ENCODE peak calls at places on chromosomes 4 and X, in ten cellular contexts. One of them, this sample, is unnamed.

GRCh38 chr4:19375931-19376330 is 875.8 kb upstream of the SLIT2 start:
- DNase-seq in SHP77 treated with DMSO at 0.1 percent for 48 hours: no peak
- DNase-seq in mesothelial cell of epicardium: no peak
- DNase-seq in iris pigment epithelial cell: peak
- DNase-seq in NCI-H345: no peak
- DNase-seq in non-pigmented ciliary epithelial cell: no peak
- DNase-seq in SIG-M5: no peak
- DNase-seq in D341Med: no peak
- DNase-seq in BJ: no peak
- DNase-seq in glutamatergic neuron: no peak
- DNase-seq in this sample: no peak

GRCh38 chrX:43386872-43387271 is 269.2 kb upstream of the MAOA start:
- DNase-seq in SHP77 treated with DMSO at 0.1 percent for 48 hours: no peak
- DNase-seq in mesothelial cell of epicardium: no peak
- DNase-seq in iris pigment epithelial cell: no peak
- DNase-seq in NCI-H345: no peak
- DNase-seq in non-pigmented ciliary epithelial cell: no peak
- DNase-seq in SIG-M5: no peak
- DNase-seq in D341Med: no peak
- DNase-seq in BJ: no peak
- DNase-seq in glutamatergic neuron: no peak
- DNase-seq in this sample: no peak

GRCh38 chr4:118680808-118681207 is 4.4 kb upstream of the METTL14 start:
- DNase-seq in SHP77 treated with DMSO at 0.1 percent for 48 hours: no peak
- DNase-seq in mesothelial cell of epicardium: no peak
- DNase-seq in iris pigment epithelial cell: no peak
- DNase-seq in NCI-H345: no peak
- DNase-seq in non-pigmented ciliary epithelial cell: no peak
- DNase-seq in SIG-M5: no peak
- DNase-seq in D341Med: no peak
- DNase-seq in BJ: no peak
- DNase-seq in glutamatergic neuron: no peak
- DNase-seq in this sample: no peak

GRCh38 chr4:147511005-147511660 is 30.2 kb downstream of the EDNRA start:
- DNase-seq in SHP77 treated with DMSO at 0.1 percent for 48 hours: no peak
- DNase-seq in mesothelial cell of epicardium: no peak
- DNase-seq in iris pigment epithelial cell: no peak
- DNase-seq in NCI-H345: no peak
- DNase-seq in non-pigmented ciliary epithelial cell: no peak
- DNase-seq in SIG-M5: no peak
- DNase-seq in D341Med: no peak
- DNase-seq in BJ: no peak
- DNase-seq in glutamatergic neuron: no peak
- DNase-seq in this sample: no peak

GRCh38 chr4:189809885-189810284 is 130.8 kb upstream of the FRG1 start:
- DNase-seq in SHP77 treated with DMSO at 0.1 percent for 48 hours: no peak
- DNase-seq in mesothelial cell of epicardium: no peak
- DNase-seq in iris pigment epithelial cell: no peak
- DNase-seq in NCI-H345: no peak
- DNase-seq in non-pigmented ciliary epithelial cell: no peak
- DNase-seq in SIG-M5: no peak
- DNase-seq in D341Med: no peak
- DNase-seq in BJ: no peak
- DNase-seq in glutamatergic neuron: no peak
- DNase-seq in this sample: no peak

GRCh38 chrX:114580336-114580735 is 3.5 kb upstream of the HTR2C start:
- DNase-seq in SHP77 treated with DMSO at 0.1 percent for 48 hours: no peak
- DNase-seq in mesothelial cell of epicardium: no peak
- DNase-seq in iris pigment epithelial cell: no peak
- DNase-seq in NCI-H345: no peak
- DNase-seq in non-pigmented ciliary epithelial cell: no peak
- DNase-seq in SIG-M5: no peak
- DNase-seq in D341Med: no peak
- DNase-seq in BJ: no peak
- DNase-seq in glutamatergic neuron: no peak
- DNase-seq in this sample: no peak

GRCh38 chr4:3291411-3291968 is 1.3 kb upstream of the RGS12 start:
- DNase-seq in SHP77 treated with DMSO at 0.1 percent for 48 hours: no peak
- DNase-seq in mesothelial cell of epicardium: no peak
- DNase-seq in iris pigment epithelial cell: no peak
- DNase-seq in NCI-H345: no peak
- DNase-seq in non-pigmented ciliary epithelial cell: no peak
- DNase-seq in SIG-M5: no peak
- DNase-seq in D341Med: no peak
- DNase-seq in BJ: no peak
- DNase-seq in glutamatergic neuron: no peak
- DNase-seq in this sample: no peak

GRCh38 chr4:148643851-148644250 is 201.6 kb upstream of the NR3C2 start:
- DNase-seq in SHP77 treated with DMSO at 0.1 percent for 48 hours: no peak
- DNase-seq in mesothelial cell of epicardium: no peak
- DNase-seq in iris pigment epithelial cell: no peak
- DNase-seq in NCI-H345: no peak
- DNase-seq in non-pigmented ciliary epithelial cell: no peak
- DNase-seq in SIG-M5: no peak
- DNase-seq in D341Med: no peak
- DNase-seq in BJ: no peak
- DNase-seq in glutamatergic neuron: no peak
- DNase-seq in this sample: no peak

GRCh38 chr4:168551945-168552695 is 55.3 kb downstream of the PALLD start:
- DNase-seq in SHP77 treated with DMSO at 0.1 percent for 48 hours: no peak
- DNase-seq in mesothelial cell of epicardium: no peak
- DNase-seq in iris pigment epithelial cell: peak
- DNase-seq in NCI-H345: no peak
- DNase-seq in non-pigmented ciliary epithelial cell: no peak
- DNase-seq in SIG-M5: no peak
- DNase-seq in D341Med: peak
- DNase-seq in BJ: no peak
- DNase-seq in glutamatergic neuron: no peak
- DNase-seq in this sample: no peak

GRCh38 chr4:76687730-76688441 is 210.1 kb downstream of the SOWAHB start:
- DNase-seq in SHP77 treated with DMSO at 0.1 percent for 48 hours: no peak
- DNase-seq in mesothelial cell of epicardium: no peak
- DNase-seq in iris pigment epithelial cell: no peak
- DNase-seq in NCI-H345: peak
- DNase-seq in non-pigmented ciliary epithelial cell: no peak
- DNase-seq in SIG-M5: no peak
- DNase-seq in D341Med: no peak
- DNase-seq in BJ: no peak
- DNase-seq in glutamatergic neuron: no peak
- DNase-seq in this sample: no peak

GRCh38 chrX:104193485-104193884 is 27.2 kb downstream of the FAM199X start:
- DNase-seq in SHP77 treated with DMSO at 0.1 percent for 48 hours: no peak
- DNase-seq in mesothelial cell of epicardium: no peak
- DNase-seq in iris pigment epithelial cell: peak
- DNase-seq in NCI-H345: no peak
- DNase-seq in non-pigmented ciliary epithelial cell: no peak
- DNase-seq in SIG-M5: no peak
- DNase-seq in D341Med: no peak
- DNase-seq in BJ: no peak
- DNase-seq in glutamatergic neuron: no peak
- DNase-seq in this sample: no peak

GRCh38 chrX:6941041-6941440 is 206.5 kb upstream of the STS start:
- DNase-seq in SHP77 treated with DMSO at 0.1 percent for 48 hours: no peak
- DNase-seq in mesothelial cell of epicardium: no peak
- DNase-seq in iris pigment epithelial cell: no peak
- DNase-seq in NCI-H345: no peak
- DNase-seq in non-pigmented ciliary epithelial cell: no peak
- DNase-seq in SIG-M5: no peak
- DNase-seq in D341Med: no peak
- DNase-seq in BJ: peak
- DNase-seq in glutamatergic neuron: no peak
- DNase-seq in this sample: no peak

GRCh38 chr4:182555997-182556418 is 312.8 kb downstream of the TENM3 start:
- DNase-seq in SHP77 treated with DMSO at 0.1 percent for 48 hours: no peak
- DNase-seq in mesothelial cell of epicardium: no peak
- DNase-seq in iris pigment epithelial cell: peak
- DNase-seq in NCI-H345: peak
- DNase-seq in non-pigmented ciliary epithelial cell: peak
- DNase-seq in SIG-M5: no peak
- DNase-seq in D341Med: peak
- DNase-seq in BJ: peak
- DNase-seq in glutamatergic neuron: no peak
- DNase-seq in this sample: no peak

GRCh38 chr4:189533603-189534002 is 407.1 kb upstream of the FRG1 start:
- DNase-seq in SHP77 treated with DMSO at 0.1 percent for 48 hours: no peak
- DNase-seq in mesothelial cell of epicardium: no peak
- DNase-seq in iris pigment epithelial cell: no peak
- DNase-seq in NCI-H345: no peak
- DNase-seq in non-pigmented ciliary epithelial cell: no peak
- DNase-seq in SIG-M5: no peak
- DNase-seq in D341Med: no peak
- DNase-seq in BJ: no peak
- DNase-seq in glutamatergic neuron: no peak
- DNase-seq in this sample: no peak

GRCh38 chr4:167234388-167234881 is at the start of gene SPOCK3:
- DNase-seq in SHP77 treated with DMSO at 0.1 percent for 48 hours: peak
- DNase-seq in mesothelial cell of epicardium: peak
- DNase-seq in iris pigment epithelial cell: peak
- DNase-seq in NCI-H345: peak
- DNase-seq in non-pigmented ciliary epithelial cell: no peak
- DNase-seq in SIG-M5: no peak
- DNase-seq in D341Med: peak
- DNase-seq in BJ: no peak
- DNase-seq in glutamatergic neuron: peak
- DNase-seq in this sample: no peak

GRCh38 chr4:6391186-6391851 is 81.1 kb downstream of the PPP2R2C start:
- DNase-seq in SHP77 treated with DMSO at 0.1 percent for 48 hours: no peak
- DNase-seq in mesothelial cell of epicardium: no peak
- DNase-seq in iris pigment epithelial cell: no peak
- DNase-seq in NCI-H345: peak
- DNase-seq in non-pigmented ciliary epithelial cell: no peak
- DNase-seq in SIG-M5: no peak
- DNase-seq in D341Med: no peak
- DNase-seq in BJ: no peak
- DNase-seq in glutamatergic neuron: no peak
- DNase-seq in this sample: no peak

GRCh38 chrX:109635151-109635550 is 10.2 kb upstream of the KCNE5 start:
- DNase-seq in SHP77 treated with DMSO at 0.1 percent for 48 hours: no peak
- DNase-seq in mesothelial cell of epicardium: no peak
- DNase-seq in iris pigment epithelial cell: peak
- DNase-seq in NCI-H345: no peak
- DNase-seq in non-pigmented ciliary epithelial cell: no peak
- DNase-seq in SIG-M5: no peak
- DNase-seq in D341Med: peak
- DNase-seq in BJ: no peak
- DNase-seq in glutamatergic neuron: peak
- DNase-seq in this sample: no peak

GRCh38 chr4:109290918-109291317 is 11.5 kb downstream of the COL25A1 start:
- DNase-seq in SHP77 treated with DMSO at 0.1 percent for 48 hours: no peak
- DNase-seq in mesothelial cell of epicardium: no peak
- DNase-seq in iris pigment epithelial cell: no peak
- DNase-seq in NCI-H345: no peak
- DNase-seq in non-pigmented ciliary epithelial cell: no peak
- DNase-seq in SIG-M5: no peak
- DNase-seq in D341Med: no peak
- DNase-seq in BJ: no peak
- DNase-seq in glutamatergic neuron: no peak
- DNase-seq in this sample: no peak

GRCh38 chrX:46757593-46757992 is 1.3 kb downstream of the SLC9A7 start:
- DNase-seq in SHP77 treated with DMSO at 0.1 percent for 48 hours: no peak
- DNase-seq in mesothelial cell of epicardium: no peak
- DNase-seq in iris pigment epithelial cell: no peak
- DNase-seq in NCI-H345: no peak
- DNase-seq in non-pigmented ciliary epithelial cell: no peak
- DNase-seq in SIG-M5: no peak
- DNase-seq in D341Med: no peak
- DNase-seq in BJ: no peak
- DNase-seq in glutamatergic neuron: no peak
- DNase-seq in this sample: no peak

GRCh38 chrX:21986596-21986995 is 45.5 kb upstream of the PHEX start:
- DNase-seq in SHP77 treated with DMSO at 0.1 percent for 48 hours: no peak
- DNase-seq in mesothelial cell of epicardium: no peak
- DNase-seq in iris pigment epithelial cell: peak
- DNase-seq in NCI-H345: no peak
- DNase-seq in non-pigmented ciliary epithelial cell: no peak
- DNase-seq in SIG-M5: no peak
- DNase-seq in D341Med: no peak
- DNase-seq in BJ: no peak
- DNase-seq in glutamatergic neuron: no peak
- DNase-seq in this sample: no peak

GRCh38 chr4:30912098-30912719 is 192.0 kb downstream of the PCDH7 start:
- DNase-seq in SHP77 treated with DMSO at 0.1 percent for 48 hours: no peak
- DNase-seq in mesothelial cell of epicardium: no peak
- DNase-seq in iris pigment epithelial cell: peak
- DNase-seq in NCI-H345: no peak
- DNase-seq in non-pigmented ciliary epithelial cell: peak
- DNase-seq in SIG-M5: no peak
- DNase-seq in D341Med: no peak
- DNase-seq in BJ: no peak
- DNase-seq in glutamatergic neuron: no peak
- DNase-seq in this sample: no peak

GRCh38 chr4:4524364-4524763 is 17.5 kb downstream of the STX18 start:
- DNase-seq in SHP77 treated with DMSO at 0.1 percent for 48 hours: no peak
- DNase-seq in mesothelial cell of epicardium: no peak
- DNase-seq in iris pigment epithelial cell: peak
- DNase-seq in NCI-H345: no peak
- DNase-seq in non-pigmented ciliary epithelial cell: no peak
- DNase-seq in SIG-M5: no peak
- DNase-seq in D341Med: no peak
- DNase-seq in BJ: no peak
- DNase-seq in glutamatergic neuron: no peak
- DNase-seq in this sample: no peak

GRCh38 chr4:90503677-90504076 is 376.5 kb downstream of the CCSER1 start:
- DNase-seq in SHP77 treated with DMSO at 0.1 percent for 48 hours: no peak
- DNase-seq in mesothelial cell of epicardium: no peak
- DNase-seq in iris pigment epithelial cell: no peak
- DNase-seq in NCI-H345: no peak
- DNase-seq in non-pigmented ciliary epithelial cell: no peak
- DNase-seq in SIG-M5: no peak
- DNase-seq in D341Med: no peak
- DNase-seq in BJ: no peak
- DNase-seq in glutamatergic neuron: no peak
- DNase-seq in this sample: no peak

GRCh38 chr4:130233377-130234047 is 1137.6 kb downstream of the C4orf33 start:
- DNase-seq in SHP77 treated with DMSO at 0.1 percent for 48 hours: no peak
- DNase-seq in mesothelial cell of epicardium: no peak
- DNase-seq in iris pigment epithelial cell: no peak
- DNase-seq in NCI-H345: no peak
- DNase-seq in non-pigmented ciliary epithelial cell: no peak
- DNase-seq in SIG-M5: no peak
- DNase-seq in D341Med: no peak
- DNase-seq in BJ: no peak
- DNase-seq in glutamatergic neuron: no peak
- DNase-seq in this sample: no peak

GRCh38 chrX:22664826-22665225 is 334.9 kb upstream of the DDX53 start:
- DNase-seq in SHP77 treated with DMSO at 0.1 percent for 48 hours: no peak
- DNase-seq in mesothelial cell of epicardium: no peak
- DNase-seq in iris pigment epithelial cell: no peak
- DNase-seq in NCI-H345: no peak
- DNase-seq in non-pigmented ciliary epithelial cell: no peak
- DNase-seq in SIG-M5: no peak
- DNase-seq in D341Med: no peak
- DNase-seq in BJ: no peak
- DNase-seq in glutamatergic neuron: no peak
- DNase-seq in this sample: no peak

GRCh38 chr4:163614866-163615265 is 120.4 kb downstream of the TMA16 start:
- DNase-seq in SHP77 treated with DMSO at 0.1 percent for 48 hours: no peak
- DNase-seq in mesothelial cell of epicardium: no peak
- DNase-seq in iris pigment epithelial cell: no peak
- DNase-seq in NCI-H345: no peak
- DNase-seq in non-pigmented ciliary epithelial cell: no peak
- DNase-seq in SIG-M5: no peak
- DNase-seq in D341Med: no peak
- DNase-seq in BJ: no peak
- DNase-seq in glutamatergic neuron: no peak
- DNase-seq in this sample: no peak

GRCh38 chr4:124530464-124531077 is 182.0 kb downstream of the ANKRD50 start:
- DNase-seq in SHP77 treated with DMSO at 0.1 percent for 48 hours: no peak
- DNase-seq in mesothelial cell of epicardium: no peak
- DNase-seq in iris pigment epithelial cell: peak
- DNase-seq in NCI-H345: no peak
- DNase-seq in non-pigmented ciliary epithelial cell: no peak
- DNase-seq in SIG-M5: no peak
- DNase-seq in D341Med: no peak
- DNase-seq in BJ: peak
- DNase-seq in glutamatergic neuron: no peak
- DNase-seq in this sample: no peak

GRCh38 chr4:6929735-6930464 is 20.3 kb downstream of the TBC1D14 start:
- DNase-seq in SHP77 treated with DMSO at 0.1 percent for 48 hours: no peak
- DNase-seq in mesothelial cell of epicardium: no peak
- DNase-seq in iris pigment epithelial cell: no peak
- DNase-seq in NCI-H345: no peak
- DNase-seq in non-pigmented ciliary epithelial cell: no peak
- DNase-seq in SIG-M5: no peak
- DNase-seq in D341Med: peak
- DNase-seq in BJ: no peak
- DNase-seq in glutamatergic neuron: no peak
- DNase-seq in this sample: no peak

This sample was measured in HS-27A.